ENCODE peak calls at places on chromosomes 13 and 19, in seven cellular contexts. Z is neural progenitor cell, S is heart right ventricle, X is fibroblast of lung, L is pancreas, M is SK-N-SH, E is lower lobe of right lung. V is an unnamed sample.

GRCh38 chr19:58356236-58356970 is 3.1 kb upstream of the A1BG start:
- DNase-seq in L (no peak), X (no peak), S (no peak), E (peak), M (no peak), Z (no peak), V (no peak)

GRCh38 chr19:45152504-45153338 is 8.1 kb downstream of the NKPD1 start:
- DNase-seq in M (peak), L (peak), S (peak), X (peak), E (peak), Z (peak), V (peak)

GRCh38 chr19:2538096-2538757 is 62.3 kb downstream of the GADD45B start:
- DNase-seq in S (no peak), X (no peak), L (no peak), Z (no peak), E (no peak), M (no peak), V (peak)

GRCh38 chr19:3178377-3178972 is at the start of gene S1PR4:
- DNase-seq in X (no peak), Z (no peak), M (no peak), L (no peak), E (peak), S (no peak), V (peak)

GRCh38 chr13:83980322-83980721 is 98.0 kb upstream of the SLITRK1 start:
- DNase-seq in Z (no peak), L (no peak), M (no peak), X (no peak), E (no peak), S (no peak), V (no peak)

GRCh38 chr19:13098291-13099072 is 4.2 kb downstream of the LYL1 start:
- DNase-seq in M (no peak), S (no peak), E (peak), X (peak), Z (peak), L (no peak), V (no peak)

GRCh38 chr13:93201992-93202558 is 24.5 kb upstream of the GPC6 start:
- DNase-seq in X (no peak), S (no peak), L (no peak), M (no peak), E (no peak), Z (no peak), V (no peak)

GRCh38 chr19:48308695-48309586 is 16.4 kb upstream of the EMP3 start:
- DNase-seq in Z (peak), L (no peak), X (no peak), E (no peak), M (no peak), S (no peak), V (no peak)

GRCh38 chr13:100646030-100646673 is 28.4 kb downstream of the TMTC4 start:
- DNase-seq in Z (peak), M (peak), L (no peak), E (no peak), S (no peak), X (peak), V (no peak)

GRCh38 chr13:78298657-78299056 is 304.7 kb downstream of the POU4F1 start:
- DNase-seq in X (peak), M (no peak), Z (no peak), S (no peak), E (no peak), L (no peak), V (no peak)

GRCh38 chr13:48602296-48603040 is 51.3 kb upstream of the CYSLTR2 start:
- DNase-seq in S (no peak), Z (no peak), E (no peak), L (no peak), M (no peak), X (no peak), V (no peak)

GRCh38 chr13:99976502-99977115 is 5.0 kb upstream of the ZIC2 start:
- DNase-seq in Z (no peak), L (no peak), S (no peak), X (no peak), E (no peak), M (no peak), V (no peak)

GRCh38 chr13:111516712-111517640 is 196.5 kb downstream of the TEX29 start:
- DNase-seq in L (no peak), M (no peak), E (no peak), Z (no peak), X (no peak), S (no peak), V (no peak)

GRCh38 chr13:72960541-72960940 is 98.3 kb upstream of the KLF5 start:
- DNase-seq in Z (no peak), X (no peak), S (no peak), E (no peak), L (peak), M (no peak), V (no peak)

GRCh38 chr13:32910530-32910929 is 105.7 kb upstream of the KL start:
- DNase-seq in E (no peak), S (no peak), L (no peak), Z (no peak), M (no peak), X (peak), V (no peak)

GRCh38 chr19:16325671-16326400 is 1.2 kb downstream of the KLF2 start:
- DNase-seq in L (no peak), E (peak), Z (peak), X (peak), M (peak), S (no peak), V (peak)

GRCh38 chr13:37878496-37878895 is 8.9 kb upstream of the TRPC4 start:
- DNase-seq in M (no peak), L (no peak), Z (no peak), E (no peak), S (no peak), X (peak), V (no peak)

GRCh38 chr19:46478356-46478986 is 7.1 kb upstream of the PNMA8A start:
- DNase-seq in E (no peak), X (peak), M (peak), Z (peak), S (no peak), L (no peak), V (no peak)

GRCh38 chr19:46159418-46159817 is 11.4 kb downstream of the IGFL2 start:
- DNase-seq in S (no peak), L (no peak), M (no peak), X (no peak), E (no peak), Z (no peak), V (no peak)

GRCh38 chr19:13018037-13018914 is 23.0 kb downstream of the NFIX start:
- DNase-seq in E (no peak), M (peak), Z (peak), L (no peak), S (peak), X (peak), V (peak)

GRCh38 chr13:101649490-101650126 is 197.1 kb downstream of the ITGBL1 start:
- DNase-seq in L (no peak), M (no peak), E (no peak), S (no peak), Z (no peak), X (peak), V (no peak)

GRCh38 chr13:42279986-42280385 is 8.0 kb downstream of the AKAP11 start:
- DNase-seq in Z (no peak), M (no peak), X (no peak), S (no peak), L (no peak), E (no peak), V (no peak)

GRCh38 chr19:45955905-45956608 is 17.6 kb downstream of the NOVA2 start:
- DNase-seq in E (peak), Z (no peak), L (no peak), X (peak), M (peak), S (peak), V (peak)

GRCh38 chr19:56369886-56370676 is 23.3 kb downstream of the ZNF582 start:
- DNase-seq in S (no peak), E (no peak), X (no peak), M (no peak), L (no peak), Z (no peak), V (no peak)

GRCh38 chr13:74290324-74290773 is 156.1 kb upstream of the KLF12 start:
- DNase-seq in S (peak), M (peak), L (peak), Z (peak), E (no peak), X (peak), V (no peak)

GRCh38 chr13:82797876-82798275 is 1084.4 kb downstream of the SLITRK1 start:
- DNase-seq in M (no peak), L (no peak), S (no peak), Z (no peak), X (no peak), E (no peak), V (no peak)

GRCh38 chr13:78881054-78881453 is 222.1 kb upstream of the OBI1 start:
- DNase-seq in M (peak), Z (no peak), L (no peak), S (no peak), X (no peak), E (no peak), V (no peak)

GRCh38 chr13:33367931-33368330 is 82.4 kb upstream of the STARD13 start:
- DNase-seq in X (no peak), M (no peak), L (no peak), S (no peak), E (no peak), Z (no peak), V (no peak)

GRCh38 chr13:110164706-110165105 is 142.3 kb downstream of the COL4A1 start:
- DNase-seq in E (no peak), S (no peak), X (no peak), L (no peak), Z (no peak), M (no peak), V (no peak)

GRCh38 chr13:110168999-110169933 is 137.7 kb downstream of the COL4A1 start:
- DNase-seq in L (no peak), E (no peak), Z (no peak), M (no peak), X (no peak), S (no peak), V (no peak)

GRCh38 chr13:110170020-110170790 is 136.8 kb downstream of the COL4A1 start:
- DNase-seq in L (no peak), E (no peak), S (no peak), X (no peak), Z (no peak), M (no peak), V (no peak)

GRCh38 chr13:110163020-110163658 is 143.8 kb downstream of the COL4A1 start:
- DNase-seq in E (no peak), M (peak), L (no peak), X (no peak), S (no peak), Z (no peak), V (no peak)

GRCh38 chr13:110166598-110166997 is 140.4 kb downstream of the COL4A1 start:
- DNase-seq in E (no peak), M (no peak), Z (no peak), X (no peak), L (peak), S (no peak), V (no peak)
- H3K4me3 ChIP-seq in E (no peak), M (no peak), Z (no peak), X (no peak), L (no peak), S (no peak), V (no peak)

GRCh38 chr19:38544569-38545315 is 73.0 kb downstream of the MAP4K1 start:
- DNase-seq in Z (peak), M (no peak), X (peak), E (peak), L (no peak), S (no peak), V (no peak)
- TF ChIP-seq CTCF in Z (peak), M (no peak), X (no peak), E (no peak), L (peak), S (peak), V (no peak)

GRCh38 chr19:7831452-7831851 is 1.4 kb downstream of the EVI5L start:
- DNase-seq in X (peak), Z (peak), E (no peak), L (no peak), M (no peak), S (no peak), V (no peak)
- H3K4me3 ChIP-seq in X (no peak), Z (no peak), E (no peak), L (no peak), M (no peak), S (no peak), V (no peak)

GRCh38 chr13:49908637-49909036 is 27.5 kb downstream of the SPRYD7 start:
- DNase-seq in Z (peak), M (no peak), X (no peak), E (no peak), L (no peak), S (no peak), V (no peak)
- TF ChIP-seq CTCF in Z (peak), M (peak), X (no peak), E (no peak), L (no peak), S (no peak), V (no peak)

GRCh38 chr19:342128-342455 is 2.5 kb downstream of the MIER2 start:
- DNase-seq in E (no peak), X (no peak), S (no peak), M (no peak), L (no peak), Z (no peak), V (no peak)
- H3K4me3 ChIP-seq in E (peak), X (peak), S (peak), M (no peak), L (no peak), Z (no peak), V (peak)

GRCh38 chr13:113577881-113578435 is 6.6 kb upstream of the TFDP1 start:
- DNase-seq in M (no peak), E (no peak), S (no peak), L (no peak), Z (no peak), X (no peak), V (no peak)
- TF ChIP-seq CTCF in M (no peak), E (no peak), S (no peak), L (no peak), Z (no peak), X (no peak), V (no peak)

GRCh38 chr13:106859505-106859904 is 291.6 kb upstream of the ARGLU1 start:
- DNase-seq in M (no peak), Z (peak), L (no peak), X (no peak), E (no peak), S (no peak), V (no peak)

DNA sequence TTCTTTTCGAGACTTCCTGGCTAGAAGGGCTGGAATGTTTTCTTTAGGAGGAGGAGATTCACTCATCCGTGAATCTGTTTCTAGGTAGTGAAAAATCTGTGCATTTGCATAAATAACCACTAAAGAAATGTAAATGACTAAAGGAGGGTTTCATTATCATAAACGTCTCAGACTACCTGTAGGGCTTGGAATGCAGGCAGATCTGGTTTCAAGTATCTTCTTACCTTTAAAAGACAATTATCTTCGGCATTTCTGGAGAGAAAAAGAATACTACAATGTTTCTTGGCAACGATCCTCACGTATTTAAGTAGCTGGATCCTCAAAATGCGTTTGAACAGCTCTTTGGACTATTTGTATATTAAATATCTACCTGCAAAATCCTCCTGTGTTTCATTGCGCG is 291.0 kb upstream of the ARGLU1 start:
- DNase-seq in X (no peak), M (no peak), L (no peak), Z (peak), S (no peak), E (no peak), V (no peak)
- H3K4me3 ChIP-seq in X (no peak), M (no peak), L (no peak), Z (no peak), S (no peak), E (no peak), V (no peak)

GRCh38 chr19:19488875-19489690 is 26.3 kb downstream of the TSSK6 start:
- DNase-seq in X (peak), L (peak), E (peak), Z (peak), S (peak), M (peak), V (peak)

GRCh38 chr19:19489804-19490204 is 25.5 kb downstream of the TSSK6 start:
- DNase-seq in S (no peak), X (no peak), L (peak), E (no peak), M (no peak), Z (peak), V (peak)

GRCh38 chr19:19490247-19490968 is 24.9 kb downstream of the TSSK6 start:
- DNase-seq in E (peak), X (peak), S (peak), L (peak), Z (peak), M (peak), V (peak)

GRCh38 chr19:19492026-19492610 is 23.2 kb downstream of the TSSK6 start:
- DNase-seq in E (no peak), S (no peak), L (no peak), Z (no peak), M (no peak), X (no peak), V (peak)

GRCh38 chr19:19491321-19492025 is 23.9 kb downstream of the TSSK6 start:
- DNase-seq in Z (no peak), E (no peak), X (no peak), L (no peak), S (no peak), M (no peak), V (peak)
- TF ChIP-seq CTCF in Z (no peak), E (no peak), X (no peak), L (no peak), S (no peak), M (no peak), V (no peak)

DNA sequence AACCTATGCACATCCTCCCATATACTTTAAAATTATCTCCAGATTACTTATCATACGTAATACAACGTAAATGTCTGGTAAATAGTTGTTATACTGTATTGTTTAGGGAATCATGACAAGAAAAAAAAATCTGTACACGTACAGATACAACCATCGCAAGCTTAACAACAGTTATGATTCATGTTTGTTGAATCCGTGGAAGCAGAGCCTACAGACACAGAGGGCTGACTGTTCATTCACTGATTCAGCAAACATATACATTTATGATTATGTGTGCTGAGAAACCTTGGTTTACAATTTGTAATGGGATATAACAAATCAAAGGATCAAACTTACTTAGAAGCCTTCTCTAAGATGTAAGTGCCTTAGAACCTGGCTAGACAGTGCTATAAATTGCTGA is 1.5 kb downstream of the ZNF260 start:
- DNase-seq in Z (no peak), L (no peak), E (no peak), S (no peak), M (no peak), X (peak), V (no peak)
- H3K4me3 ChIP-seq in Z (peak), L (no peak), E (no peak), S (no peak), M (no peak), X (no peak), V (peak)

GRCh38 chr13:52669677-52670076 is 17.0 kb downstream of the SUGT1 start:
- DNase-seq in M (no peak), E (no peak), Z (no peak), X (no peak), L (no peak), S (no peak), V (no peak)
- TF ChIP-seq CTCF in M (peak), E (no peak), Z (no peak), X (no peak), L (no peak), S (no peak), V (no peak)